ENCODE peak calls at places on chromosomes 12 and 14, in six cellular contexts. T, Y, E, M, J and V are unnamed samples.

GRCh38 chr12:91053951-91054715 is 3.7 kb downstream of the KERA start:
- DNase-seq in E (no peak), T (peak; percentile 35), M (peak; percentile 13), J (no peak), Y (no peak), V (no peak)

GRCh38 chr12:2458113-2458414 is 336.7 kb upstream of the FKBP4 start:
- DNase-seq in M (no peak), Y (no peak), J (no peak), E (no peak), T (no peak), V (no peak)

GRCh38 chr12:40691913-40692616 is at the start of gene CNTN1:
- DNase-seq in J (peak; percentile 89), M (peak; percentile 42), E (peak; percentile 7), Y (no peak), T (no peak), V (no peak)

GRCh38 chr14:50871914-50872732 is at the start of gene ABHD12B:
- DNase-seq in T (no peak), J (no peak), M (no peak), E (no peak), Y (no peak), V (no peak)

GRCh38 chr12:8033153-8034044 is 883 bp downstream of the FOXJ2 start:
- DNase-seq in Y (peak; percentile 46), T (peak; percentile 26), E (no peak), J (peak; percentile 83), M (peak; percentile 45), V (no peak)

GRCh38 chr14:94173471-94173884 is 644 bp upstream of the PPP4R4 start:
- DNase-seq in Y (no peak), E (no peak), M (peak; percentile 25), J (peak; percentile 65), T (no peak), V (no peak)

GRCh38 chr12:111448831-111449790 is 43.4 kb downstream of the SH2B3 start:
- DNase-seq in M (no peak), E (no peak), J (no peak), Y (peak; percentile 48), T (no peak), V (peak; percentile 51)

GRCh38 chr14:45716506-45716905 is 463.5 kb upstream of the MIS18BP1 start:
- DNase-seq in T (peak; percentile 50), M (no peak), J (no peak), Y (no peak), E (no peak), V (no peak)

GRCh38 chr14:81447018-81447770 is 47.1 kb upstream of the STON2 start:
- DNase-seq in E (no peak), J (no peak), T (no peak), M (no peak), Y (peak; percentile 29), V (no peak)

GRCh38 chr14:67424539-67424938 is 12.6 kb upstream of the PLEK2 start:
- DNase-seq in E (no peak), J (no peak), Y (no peak), T (no peak), M (no peak), V (no peak)

GRCh38 chr14:57574617-57575288 is 81.1 kb upstream of the CCDC198 start:
- DNase-seq in M (no peak), Y (no peak), T (peak; percentile 49), J (no peak), E (no peak), V (no peak)

GRCh38 chr12:12527820-12528296 is 34.8 kb downstream of the DUSP16 start:
- DNase-seq in J (no peak), Y (no peak), T (no peak), M (peak; percentile 22), E (no peak), V (no peak)

GRCh38 chr12:63978519-63978918 is 134.0 kb downstream of the SRGAP1 start:
- DNase-seq in J (no peak), M (no peak), Y (no peak), E (no peak), T (peak; percentile 96), V (no peak)

GRCh38 chr12:30462249-30462648 is 233.4 kb downstream of the IPO8 start:
- DNase-seq in E (no peak), M (no peak), T (no peak), J (no peak), Y (no peak), V (no peak)

GRCh38 chr14:77782202-77782601 is 17.7 kb upstream of the ADCK1 start:
- DNase-seq in J (no peak), T (no peak), M (no peak), E (no peak), Y (no peak), V (no peak)

GRCh38 chr12:30796508-30796780 is 41.7 kb upstream of the CAPRIN2 start:
- DNase-seq in E (no peak), T (peak; percentile 58), M (peak; percentile 26), Y (peak; percentile 33), J (no peak), V (no peak)

GRCh38 chr14:103803661-103804060 is 43.7 kb downstream of the PPP1R13B start:
- DNase-seq in M (no peak), T (peak; percentile 28), E (no peak), J (no peak), Y (no peak), V (no peak)

GRCh38 chr14:62957562-62957961 is 87.7 kb downstream of the KCNH5 start:
- DNase-seq in E (no peak), T (peak; percentile 89), Y (no peak), J (no peak), M (no peak), V (no peak)

GRCh38 chr12:26940820-26941219 is 2.5 kb downstream of the FGFR1OP2 start:
- DNase-seq in Y (no peak), E (no peak), J (no peak), M (no peak), T (no peak), V (no peak)

GRCh38 chr12:123041042-123041531 is 60.6 kb downstream of the ARL6IP4 start:
- DNase-seq in Y (no peak), T (no peak), J (no peak), M (no peak), E (no peak), V (no peak)

GRCh38 chr12:96194901-96195844 is 998 bp downstream of the ELK3 start:
- DNase-seq in Y (no peak), J (peak; percentile 77), E (no peak), M (peak; percentile 38), T (peak; percentile 83), V (peak; percentile 76)

GRCh38 chr14:37197421-37198272 is at the start of gene MIPOL1:
- DNase-seq in T (peak; percentile 93), J (peak; percentile 94), E (peak; percentile 21), M (peak; percentile 85), Y (peak; percentile 59), V (peak; percentile 78)

GRCh38 chr12:49942921-49943662 is 7.4 kb upstream of the AQP2 start:
- DNase-seq in E (no peak), Y (no peak), M (no peak), T (peak; percentile 48), J (peak; percentile 72), V (no peak)

GRCh38 chr12:65184858-65185229 is 15.5 kb downstream of the LEMD3 start:
- DNase-seq in E (no peak), T (no peak), Y (no peak), J (no peak), M (no peak), V (no peak)

GRCh38 chr14:100426331-100426730 is 103.2 kb downstream of the SLC25A47 start:
- DNase-seq in J (no peak), E (no peak), M (no peak), T (no peak), Y (no peak), V (no peak)

GRCh38 chr14:101709962-101710891 is 51.3 kb upstream of the PPP2R5C start:
- DNase-seq in M (peak; percentile 7), T (peak; percentile 55), J (peak; percentile 52), Y (no peak), E (no peak), V (no peak)

GRCh38 chr12:49767333-49767732 is 26.0 kb downstream of the TMBIM6 start:
- DNase-seq in M (no peak), Y (no peak), T (no peak), J (no peak), E (no peak), V (no peak)

GRCh38 chr12:124498870-124499753 is 68.3 kb downstream of the NCOR2 start:
- DNase-seq in T (no peak), M (no peak), E (no peak), Y (no peak), J (no peak), V (peak; percentile 77)
- H3K4me1 ChIP-seq in T (no peaks in the 10 kb centered on the region), M (peaks cover 72% of the 10 kb centered on the region), E (peaks cover 22% of the 10 kb centered on the region), Y (peaks cover 57% of the 10 kb centered on the region), J (peaks cover 47% of the 10 kb centered on the region), V (no peaks in the 10 kb centered on the region)

GRCh38 chr12:85155791-85156190 is 119.6 kb downstream of the LRRIQ1 start:
- DNase-seq in Y (no peak), T (peak; percentile 46), E (no peak), J (no peak), M (no peak), V (no peak)
- TF ChIP-seq CTCF in Y (no peak), T (peak; percentile 63), E (no peak), J (no peak), M (no peak), V (no peak)

GRCh38 chr12:121792607-121793500 is 634 bp downstream of the RHOF start:
- DNase-seq in Y (no peak), T (peak; percentile 36), J (peak; percentile 88), M (no peak), E (no peak), V (no peak)

GRCh38 chr12:121793836-121794531 is 496 bp upstream of the RHOF start:
- DNase-seq in J (peak; percentile 97), T (peak; percentile 98), E (no peak), Y (peak; percentile 80), M (peak; percentile 92), V (peak; percentile 92)

GRCh38 chr12:121793501-121793835 is at the start of gene RHOF:
- DNase-seq in E (no peak), Y (no peak), T (peak; percentile 73), M (peak; percentile 47), J (peak; percentile 85), V (no peak)

GRCh38 chr12:121789800-121790748 is 3.4 kb downstream of the RHOF start:
- DNase-seq in J (peak; percentile 93), T (peak; percentile 87), E (no peak), Y (no peak), M (no peak), V (no peak)

DNA sequence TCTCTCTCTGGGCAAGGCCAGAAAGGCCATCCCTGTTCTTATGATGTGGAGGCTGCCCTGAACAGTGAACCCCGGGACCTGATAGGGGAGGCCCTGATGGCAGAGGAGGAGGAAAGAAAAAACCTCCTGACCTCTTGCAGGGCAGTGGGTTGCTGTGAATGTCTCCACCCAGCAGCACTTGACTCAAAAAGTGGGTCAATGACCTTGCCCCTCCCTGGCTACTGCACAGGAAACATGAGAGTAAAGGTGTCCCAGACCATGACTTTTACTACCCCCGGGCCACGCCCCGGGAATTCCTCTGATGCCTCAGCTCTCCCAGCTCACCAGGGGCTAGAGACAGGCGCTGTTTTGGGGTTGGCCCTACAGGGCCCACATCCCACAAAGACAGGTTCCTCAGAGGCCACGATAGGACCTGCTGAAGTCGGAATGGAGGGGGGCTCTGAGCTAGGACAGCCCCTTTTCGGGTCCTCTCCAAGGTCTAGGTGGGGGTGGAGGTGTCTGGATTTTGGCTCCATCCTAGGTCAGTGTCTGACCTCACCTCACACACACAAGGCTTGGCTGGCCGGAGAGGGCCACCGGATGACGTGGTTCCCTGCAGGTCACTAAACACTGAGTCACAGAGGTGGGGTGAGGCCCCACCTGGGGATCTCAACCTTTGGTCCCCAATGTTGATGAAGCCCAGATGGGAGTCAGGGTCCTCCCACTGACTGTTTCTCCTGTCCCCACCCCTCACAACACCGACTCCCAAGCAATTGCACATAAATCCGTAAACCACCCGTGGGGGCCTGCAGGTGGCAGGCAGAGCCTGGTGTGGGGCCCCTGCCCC is 1.6 kb downstream of the RHOF start:
- DNase-seq in Y (no peak), E (no peak), T (peak; percentile 96), J (peak; percentile 82), M (no peak), V (no peak)
- H3K4me3 ChIP-seq in Y (no peak overlapping the region), E (no peak overlapping the region), T (peak overlapping the region; percentile 84), J (no peak overlapping the region), M (no peak overlapping the region), V (no peak overlapping the region)

GRCh38 chr14:91929700-91930099 is 17.8 kb downstream of the FBLN5 start:
- DNase-seq in T (no peak), Y (no peak), M (no peak), E (no peak), J (no peak), V (no peak)
- H3K4me1 ChIP-seq in T (no peaks in the 10 kb centered on the region), Y (no peaks in the 10 kb centered on the region), M (no peaks in the 10 kb centered on the region), E (peaks cover 67% of the 10 kb centered on the region), J (peaks cover 14% of the 10 kb centered on the region), V (peaks cover 57% of the 10 kb centered on the region)